ENCODE peak calls at places on chromosomes 6 and 20, in eight cellular contexts. R, Y, X, B, C, W, S and N are unnamed samples.

GRCh38 chr6:38034269-38034914 is 214.9 kb downstream of the ZFAND3 start:
- DNase-seq in Y (no peak), S (peak), B (no peak), R (no peak), X (peak), W (peak), C (peak), N (peak)

GRCh38 chr20:12947691-12948090 is 61.1 kb upstream of the SPTLC3 start:
- DNase-seq in B (no peak), R (no peak), C (no peak), S (no peak), Y (no peak), W (no peak), X (no peak), N (no peak)

GRCh38 chr20:36147707-36148106 is 6.8 kb upstream of the EPB41L1 start:
- DNase-seq in W (no peak), S (no peak), C (peak), Y (no peak), X (no peak), B (no peak), R (no peak), N (no peak)

GRCh38 chr6:54282186-54282585 is 26.1 kb upstream of the TINAG start:
- DNase-seq in Y (no peak), X (no peak), B (no peak), R (no peak), S (no peak), C (peak), W (no peak), N (no peak)

GRCh38 chr6:77740380-77740779 is 87.5 kb downstream of the MEI4 start:
- DNase-seq in W (no peak), C (peak), R (no peak), X (peak), S (peak), Y (no peak), B (no peak), N (peak)

GRCh38 chr6:122393339-122393896 is 6.0 kb upstream of the HSF2 start:
- DNase-seq in C (no peak), R (no peak), X (no peak), B (no peak), Y (no peak), W (no peak), S (no peak), N (no peak)

GRCh38 chr6:44652551-44652950 is 265.0 kb downstream of the CDC5L start:
- DNase-seq in Y (no peak), S (no peak), B (no peak), C (peak), R (no peak), W (no peak), X (no peak), N (no peak)

GRCh38 chr6:139187489-139187888 is 52.6 kb downstream of the HECA start:
- DNase-seq in R (no peak), W (no peak), C (no peak), S (peak), Y (no peak), X (no peak), B (no peak), N (no peak)

GRCh38 chr20:60086936-60087562 is 128.8 kb downstream of the CDH26 start:
- DNase-seq in S (no peak), C (peak), R (no peak), X (no peak), W (no peak), B (no peak), Y (no peak), N (no peak)

GRCh38 chr20:4519530-4519929 is 202.2 kb upstream of the PRND start:
- DNase-seq in R (no peak), S (peak), Y (no peak), C (no peak), W (peak), X (no peak), B (no peak), N (peak)

GRCh38 chr6:158060447-158061360 is 79.0 kb downstream of the SYNJ2 start:
- DNase-seq in B (peak), C (peak), W (peak), Y (no peak), R (peak), X (no peak), S (no peak), N (no peak)

GRCh38 chr20:58407966-58408557 is 19.0 kb downstream of the VAPB start:
- DNase-seq in B (no peak), W (no peak), C (peak), X (no peak), R (no peak), Y (no peak), S (no peak), N (no peak)

GRCh38 chr20:44888226-44889103 is 3.0 kb downstream of the YWHAB start:
- DNase-seq in B (no peak), Y (no peak), R (no peak), C (peak), S (no peak), X (no peak), W (no peak), N (no peak)

GRCh38 chr20:6473197-6473596 is 294.3 kb upstream of the BMP2 start:
- DNase-seq in B (no peak), X (no peak), R (no peak), C (no peak), W (no peak), Y (no peak), S (no peak), N (no peak)

GRCh38 chr6:90573624-90574023 is 13.2 kb downstream of the MAP3K7 start:
- DNase-seq in C (no peak), Y (no peak), W (no peak), X (no peak), B (no peak), S (no peak), R (no peak), N (no peak)

GRCh38 chr20:47318596-47319516 is 37.6 kb downstream of the ZMYND8 start:
- DNase-seq in X (no peak), W (peak), S (no peak), Y (peak), R (peak), B (peak), C (peak), N (no peak)